ENCODE peak calls at places on chromosomes 13 and 19, in five cellular contexts. W, H, U, B and Q are unnamed samples.

GRCh38 chr19:41999878-42000208 is 5.8 kb upstream of the ATP1A3 start:
- DNase-seq in H (no peak), W (no peak), U (no peak), B (no peak), Q (no peak)

GRCh38 chr19:4052114-4052992 is 14.3 kb downstream of the ZBTB7A start:
- DNase-seq in B (no peak), U (no peak), H (no peak), W (no peak), Q (peak; percentile 73)

GRCh38 chr13:103371271-103371670 is 305.1 kb upstream of the SLC10A2 start:
- DNase-seq in W (no peak), U (peak; percentile 12), B (peak; percentile 26), H (no peak), Q (no peak)

GRCh38 chr13:99821741-99822140 is 149.8 kb downstream of the ZIC5 start:
- DNase-seq in H (no peak), U (no peak), W (no peak), B (no peak), Q (no peak)

GRCh38 chr13:48775285-48775684 is 121.6 kb downstream of the CYSLTR2 start:
- DNase-seq in H (no peak), W (no peak), B (no peak), U (no peak), Q (no peak)

GRCh38 chr19:38047048-38047435 is 140.0 kb downstream of the SIPA1L3 start:
- DNase-seq in U (no peak), B (no peak), H (no peak), W (no peak), Q (no peak)

GRCh38 chr19:17121736-17122293 is 46.2 kb downstream of the MYO9B start:
- DNase-seq in B (peak; percentile 67), H (no peak), U (no peak), W (no peak), Q (no peak)

GRCh38 chr13:103156346-103156998 is 90.3 kb upstream of the SLC10A2 start:
- DNase-seq in U (no peak), B (no peak), H (no peak), W (no peak), Q (no peak)

GRCh38 chr13:20129076-20129475 is 31.8 kb downstream of the GJA3 start:
- DNase-seq in H (no peak), B (no peak), U (no peak), W (no peak), Q (no peak)

GRCh38 chr19:14505488-14506239 is 9.7 kb upstream of the GIPC1 start:
- DNase-seq in W (no peak), B (peak; percentile 95), U (no peak), H (peak; percentile 69), Q (peak; percentile 58)

GRCh38 chr13:105541565-105541964 is 993.9 kb downstream of the EFNB2 start:
- DNase-seq in W (no peak), H (no peak), B (no peak), U (no peak), Q (no peak)

GRCh38 chr13:48842316-48842715 is 133.4 kb upstream of the FNDC3A start:
- DNase-seq in H (no peak), U (no peak), W (no peak), B (no peak), Q (no peak)

GRCh38 chr19:12859546-12859945 is 21.2 kb downstream of the MAST1 start:
- DNase-seq in H (no peak), W (no peak), U (no peak), B (no peak), Q (no peak)

GRCh38 chr13:59477011-59477410 is 686.7 kb downstream of the DIAPH3 start:
- DNase-seq in W (no peak), B (no peak), H (no peak), U (no peak), Q (peak; percentile 7)

GRCh38 chr13:40191186-40191980 is 475.1 kb downstream of the FOXO1 start:
- DNase-seq in U (no peak), H (peak; percentile 9), B (no peak), W (no peak), Q (no peak)

GRCh38 chr19:40365613-40366401 is 17.3 kb downstream of the PLD3 start:
- DNase-seq in W (peak; percentile 55), U (no peak), H (peak; percentile 89), B (no peak), Q (peak; percentile 20)

GRCh38 chr13:91216928-91217700 is 130.4 kb upstream of the MIR17HG start:
- DNase-seq in B (peak; percentile 92), W (no peak), U (no peak), H (no peak), Q (no peak)

GRCh38 chr13:113981201-113981605 is 7.3 kb upstream of the C13orf46 start:
- DNase-seq in W (no peak), B (no peak), U (peak; percentile 42), H (no peak), Q (no peak)

GRCh38 chr19:10568444-10568825 is 344 bp downstream of the CDKN2D start:
- DNase-seq in H (no peak), W (peak; percentile 37), B (peak; percentile 56), U (no peak), Q (peak; percentile 89)

GRCh38 chr19:8571006-8571411 is 6.2 kb downstream of the MYO1F start:
- DNase-seq in B (no peak), H (no peak), U (no peak), W (peak; percentile 42), Q (peak; percentile 100)

GRCh38 chr13:106656214-106656613 is 88.3 kb upstream of the ARGLU1 start:
- DNase-seq in B (no peak), W (no peak), H (no peak), U (no peak), Q (no peak)

GRCh38 chr13:106651442-106651841 is 83.5 kb upstream of the ARGLU1 start:
- DNase-seq in U (no peak), W (no peak), B (no peak), H (no peak), Q (no peak)

GRCh38 chr13:106661236-106661635 is 93.3 kb upstream of the ARGLU1 start:
- DNase-seq in H (no peak), U (no peak), B (no peak), W (no peak), Q (no peak)

GRCh38 chr13:106657104-106657503 is 89.2 kb upstream of the ARGLU1 start:
- DNase-seq in B (peak; percentile 42), H (no peak), W (no peak), U (no peak), Q (no peak)
- H3K4me3 ChIP-seq in B (no peak overlapping the region), H (no peak overlapping the region), W (no peak overlapping the region), U (no peak overlapping the region), Q (no peak overlapping the region)

DNA sequence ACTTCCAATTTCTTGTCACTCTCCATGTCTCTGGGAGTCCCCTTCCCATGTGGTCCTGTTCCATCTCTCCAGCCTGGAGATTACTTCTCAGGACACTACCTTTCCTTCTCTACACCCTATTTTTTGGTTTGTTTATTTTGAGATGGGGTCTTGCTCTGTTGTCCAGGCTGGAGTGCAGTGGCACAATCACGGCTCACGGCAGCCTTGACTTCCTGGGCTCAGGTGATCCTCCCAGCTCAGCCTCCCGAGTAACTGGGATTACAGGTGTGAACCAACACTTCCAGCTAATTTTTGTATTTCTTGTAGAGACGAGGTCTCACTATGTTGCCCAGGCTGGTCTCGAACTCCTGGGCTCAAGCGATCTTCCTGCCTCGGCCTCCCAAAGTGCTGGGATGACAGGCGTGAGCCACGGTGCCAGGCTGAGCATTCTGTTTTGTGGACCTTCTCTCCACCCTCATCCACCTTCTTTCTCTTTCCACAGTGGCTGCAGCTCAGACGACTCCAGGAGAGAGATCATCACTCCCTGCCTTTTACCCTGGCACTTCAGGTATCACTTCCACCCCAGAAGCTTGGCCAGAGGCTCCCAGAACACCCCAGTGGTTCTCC is 644 bp downstream of the HCST start:
- DNase-seq in H (no peak), U (no peak), W (no peak), B (no peak), Q (no peak)
- H3K4me3 ChIP-seq in H (no peak overlapping the region), U (no peak overlapping the region), W (no peak overlapping the region), B (no peak overlapping the region), Q (peak overlapping the region; percentile 40)

GRCh38 chr19:55457683-55458457 is 3.6 kb downstream of the ISOC2 start:
- DNase-seq in W (no peak), B (no peak), H (no peak), U (no peak), Q (no peak)

GRCh38 chr19:55459950-55460657 is 1.3 kb downstream of the ISOC2 start:
- DNase-seq in U (no peak), W (no peak), B (no peak), H (no peak), Q (no peak)

GRCh38 chr19:55461259-55461973 is at the start of gene ISOC2:
- DNase-seq in W (peak; percentile 100), H (peak; percentile 100), B (peak; percentile 100), U (peak; percentile 95), Q (peak; percentile 98)

GRCh38 chr19:55460670-55461258 is 678 bp downstream of the ISOC2 start:
- DNase-seq in B (peak; percentile 26), W (peak; percentile 83), U (no peak), H (peak; percentile 90), Q (peak; percentile 72)

GRCh38 chr19:55459551-55459949 is 1.9 kb downstream of the ISOC2 start:
- DNase-seq in H (no peak), W (no peak), U (no peak), B (no peak), Q (no peak)
- H3K4me3 ChIP-seq in H (no peak overlapping the region), W (no peak overlapping the region), U (no peak overlapping the region), B (no peak overlapping the region), Q (no peak overlapping the region)

DNA sequence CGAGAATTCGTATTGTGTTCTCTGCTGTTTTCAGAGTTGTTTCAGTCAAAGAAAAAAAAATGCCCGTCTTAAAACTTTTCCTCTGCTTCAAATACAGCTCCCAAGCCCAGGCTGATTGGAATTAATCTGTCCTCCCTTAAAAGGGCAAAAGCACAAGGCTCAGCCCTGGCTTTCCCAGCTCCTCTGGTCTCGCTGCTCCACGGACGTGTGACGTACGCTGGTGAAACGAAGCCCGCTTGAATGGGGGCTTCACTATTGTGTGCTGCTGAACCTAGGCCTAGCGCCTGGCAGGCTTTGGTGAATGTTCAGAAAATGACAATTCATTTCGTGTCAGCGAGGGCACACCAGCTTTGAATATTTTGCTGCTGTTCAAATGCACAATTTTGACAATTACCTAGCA is 654 bp upstream of the ZNF135 start:
- DNase-seq in W (no peak), U (no peak), H (peak; percentile 8), B (no peak), Q (no peak)
- H3K4me3 ChIP-seq in W (peak overlapping the region; percentile 67), U (no peak overlapping the region), H (peak overlapping the region; percentile 56), B (no peak overlapping the region), Q (no peak overlapping the region)

DNA sequence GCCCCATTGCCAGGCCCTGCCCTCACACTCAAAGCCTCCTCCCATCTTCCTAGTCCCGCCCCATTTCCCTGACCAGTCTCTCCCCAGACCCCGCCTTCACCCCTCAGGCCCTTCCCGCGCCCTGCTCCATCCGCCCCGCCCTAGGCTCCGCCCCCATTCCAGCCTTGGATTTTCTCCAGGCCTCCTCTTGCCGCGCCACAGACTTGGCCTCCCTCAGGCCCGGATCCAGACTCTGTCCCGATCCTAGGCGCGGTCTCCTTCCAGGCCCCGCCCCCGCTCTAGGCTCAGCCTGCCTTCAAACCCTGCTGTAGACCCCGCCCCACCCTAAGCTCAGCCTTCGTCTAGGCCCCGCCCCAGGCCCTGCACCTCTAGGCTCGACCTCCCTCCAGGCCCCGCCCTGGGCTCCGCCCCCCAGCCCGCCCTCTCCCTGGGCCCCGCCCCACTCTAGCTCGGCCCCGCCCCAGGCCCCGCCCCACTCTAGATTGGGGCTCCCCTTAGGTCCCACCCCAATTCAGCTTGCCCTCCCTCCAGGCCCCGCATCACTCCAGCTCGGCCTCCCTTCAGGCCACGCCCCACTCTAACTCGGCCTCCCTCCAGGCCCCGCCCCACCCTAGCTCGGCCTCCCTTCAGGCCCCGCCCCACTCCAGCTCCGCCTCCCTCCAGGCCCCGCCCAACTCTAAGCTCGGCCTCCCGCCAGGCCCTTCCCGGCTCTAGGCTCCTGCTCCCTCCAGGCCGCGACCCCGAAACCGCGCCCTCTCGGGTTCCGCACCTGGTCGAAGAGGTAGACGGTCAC is 18.5 kb downstream of the LMTK3 start:
- DNase-seq in W (peak; percentile 97), U (peak; percentile 79), B (peak; percentile 96), H (peak; percentile 96), Q (peak; percentile 96)
- H3K4me3 ChIP-seq in W (peak overlapping the region; percentile 46), U (peak overlapping the region; percentile 72), B (peak overlapping the region; percentile 76), H (peak overlapping the region; percentile 47), Q (peak overlapping the region; percentile 38)